ENCODE peak calls at places on chromosomes 16 and 17, in seven cellular contexts. E, A, I, B, T, F and H are unnamed samples.

GRCh38 chr17:77617516-77617915 is 341.0 kb upstream of the TNRC6C start:
- DNase-seq in I (no peak), E (no peak), A (no peak), B (no peak), T (no peak), F (no peak), H (no peak)

GRCh38 chr16:56965939-56966515 is 4.3 kb downstream of the CETP start:
- DNase-seq in I (no peak), B (no peak), E (no peak), T (no peak), F (no peak), A (no peak), H (no peak)

GRCh38 chr17:5260542-5260941 is 21.5 kb upstream of the RABEP1 start:
- DNase-seq in F (no peak), E (no peak), T (no peak), B (no peak), A (no peak), I (no peak), H (no peak)

GRCh38 chr17:76887809-76888208 is 19.6 kb downstream of the MGAT5B start:
- DNase-seq in T (no peak), F (no peak), I (no peak), A (no peak), B (no peak), E (no peak), H (no peak)

GRCh38 chr17:8912060-8912981 is 44.8 kb upstream of the PIK3R6 start:
- DNase-seq in A (no peak), B (no peak), T (no peak), E (no peak), F (no peak), I (peak), H (no peak)

GRCh38 chr16:12229759-12230594 is 253.4 kb downstream of the SNX29 start:
- DNase-seq in I (no peak), E (no peak), A (peak), F (no peak), B (no peak), T (no peak), H (no peak)

GRCh38 chr17:9016941-9017552 is 4.3 kb upstream of the NTN1 start:
- DNase-seq in T (no peak), E (no peak), I (no peak), A (no peak), B (no peak), F (no peak), H (no peak)

GRCh38 chr17:21279582-21279981 is 4.9 kb upstream of the MAP2K3 start:
- DNase-seq in B (no peak), F (no peak), A (no peak), E (no peak), T (no peak), I (no peak), H (no peak)

GRCh38 chr16:78655481-78656114 is 556.1 kb downstream of the WWOX start:
- DNase-seq in F (no peak), E (no peak), B (no peak), I (no peak), A (no peak), T (no peak), H (no peak)